ENCODE peak calls at places on chromosome 10, in six cellular contexts. W, R, C, J, T and N are unnamed samples.

GRCh38 chr10:61284222-61284890 is 168.8 kb downstream of the TMEM26 start:
- DNase-seq in W (no peak), R (no peak), C (peak; percentile 74), J (peak; percentile 69), T (peak; percentile 65), N (peak; percentile 2)

GRCh38 chr10:115092555-115093285 is 445 bp upstream of the ATRNL1 start:
- DNase-seq in W (peak; percentile 58), R (peak; percentile 56), C (peak; percentile 31), J (peak; percentile 12), T (peak; percentile 47), N (no peak)

GRCh38 chr10:110857265-110858158 is 14.2 kb upstream of the PDCD4 start:
- DNase-seq in W (no peak), R (no peak), C (no peak), J (peak; percentile 47), T (peak; percentile 87), N (peak; percentile 98)

GRCh38 chr10:3770611-3771110 is 14.3 kb downstream of the KLF6 start:
- DNase-seq in W (no peak), R (no peak), C (no peak), J (no peak), T (no peak), N (no peak)

GRCh38 chr10:96414303-96414702 is 55.5 kb upstream of the OPALIN start:
- DNase-seq in W (no peak), R (no peak), C (no peak), J (no peak), T (no peak), N (no peak)

GRCh38 chr10:118569241-118569881 is 26.1 kb downstream of the PRLHR start:
- DNase-seq in W (no peak), R (no peak), C (no peak), J (peak; percentile 67), T (peak; percentile 57), N (no peak)

GRCh38 chr10:123356799-123357198 is 202.6 kb downstream of the BUB3 start:
- DNase-seq in W (no peak), R (no peak), C (no peak), J (no peak), T (no peak), N (no peak)

GRCh38 chr10:8359467-8359866 is 305.0 kb downstream of the GATA3 start:
- DNase-seq in W (no peak), R (no peak), C (no peak), J (no peak), T (no peak), N (no peak)

GRCh38 chr10:110788620-110789385 is 82.9 kb upstream of the PDCD4 start:
- DNase-seq in W (no peak), R (no peak), C (no peak), J (no peak), T (no peak), N (no peak)

GRCh38 chr10:100359529-100360150 is 12.6 kb downstream of the SCD start:
- DNase-seq in W (no peak), R (no peak), C (no peak), J (no peak), T (no peak), N (no peak)

GRCh38 chr10:114024876-114025609 is 18.6 kb upstream of the ADRB1 start:
- DNase-seq in W (no peak), R (no peak), C (peak; percentile 44), J (peak; percentile 75), T (peak; percentile 85), N (no peak)

GRCh38 chr10:44316187-44316921 is 68.5 kb downstream of the CXCL12 start:
- DNase-seq in W (no peak), R (no peak), C (no peak), J (no peak), T (no peak), N (no peak)

GRCh38 chr10:132048294-132048667 is 17.5 kb upstream of the JAKMIP3 start:
- DNase-seq in W (no peak), R (no peak), C (peak; percentile 51), J (no peak), T (no peak), N (no peak)

GRCh38 chr10:69483988-69484387 is 32.7 kb downstream of the TSPAN15 start:
- DNase-seq in W (no peak), R (no peak), C (peak; percentile 54), J (peak; percentile 39), T (peak; percentile 22), N (no peak)

GRCh38 chr10:44471410-44471809 is 86.5 kb upstream of the CXCL12 start:
- DNase-seq in W (no peak), R (no peak), C (no peak), J (no peak), T (no peak), N (no peak)

GRCh38 chr10:130747359-130747758 is 564.2 kb downstream of the TCERG1L start:
- DNase-seq in W (no peak), R (no peak), C (no peak), J (no peak), T (no peak), N (no peak)

GRCh38 chr10:127207081-127207480 is 10.7 kb upstream of the INSYN2A start:
- DNase-seq in W (no peak), R (no peak), C (no peak), J (no peak), T (peak; percentile 36), N (no peak)

GRCh38 chr10:121791761-121792160 is 136.1 kb downstream of the ATE1 start:
- DNase-seq in W (no peak), R (no peak), C (no peak), J (no peak), T (peak; percentile 84), N (no peak)

GRCh38 chr10:111739160-111739712 is 444.3 kb downstream of the GPAM start:
- DNase-seq in W (no peak), R (no peak), C (no peak), J (no peak), T (no peak), N (no peak)